ENCODE peak calls at places on chromosome 18, in ten cellular contexts. One of them, this sample, is unnamed.

GRCh38 chr18:75210274-75211001 is at the start of gene TSHZ1:
- DNase-seq in A673: peak
- DNase-seq in CD8-positive, alpha-beta T cell: peak
- DNase-seq in K562: peak
- DNase-seq in testis: peak
- DNase-seq in fibroblast of lung: peak
- DNase-seq in CD4-positive, alpha-beta T cell: peak
- DNase-seq in thoracic aorta: no peak
- DNase-seq in endodermal cell: no peak
- DNase-seq in H9: peak
- DNase-seq in this sample: peak

GRCh38 chr18:47968006-47968676 is 37.7 kb upstream of the SMAD2 start:
- DNase-seq in A673: no peak
- DNase-seq in CD8-positive, alpha-beta T cell: no peak
- DNase-seq in K562: no peak
- DNase-seq in testis: no peak
- DNase-seq in fibroblast of lung: no peak
- DNase-seq in CD4-positive, alpha-beta T cell: no peak
- DNase-seq in thoracic aorta: no peak
- DNase-seq in endodermal cell: peak
- DNase-seq in H9: peak
- DNase-seq in this sample: no peak

GRCh38 chr18:51724790-51725721 is 527.6 kb upstream of the MEX3C start:
- DNase-seq in A673: peak
- DNase-seq in CD8-positive, alpha-beta T cell: no peak
- DNase-seq in K562: no peak
- DNase-seq in testis: no peak
- DNase-seq in fibroblast of lung: no peak
- DNase-seq in CD4-positive, alpha-beta T cell: no peak
- DNase-seq in thoracic aorta: no peak
- DNase-seq in endodermal cell: no peak
- DNase-seq in H9: no peak
- DNase-seq in this sample: no peak

GRCh38 chr18:77059294-77059916 is 73.2 kb downstream of the MBP start:
- DNase-seq in A673: peak
- DNase-seq in CD8-positive, alpha-beta T cell: no peak
- DNase-seq in K562: peak
- DNase-seq in testis: peak
- DNase-seq in fibroblast of lung: peak
- DNase-seq in CD4-positive, alpha-beta T cell: no peak
- DNase-seq in thoracic aorta: no peak
- DNase-seq in endodermal cell: peak
- DNase-seq in H9: peak
- DNase-seq in this sample: peak

GRCh38 chr18:35155403-35156117 is 85.3 kb upstream of the ZNF397 start:
- DNase-seq in A673: no peak
- DNase-seq in CD8-positive, alpha-beta T cell: no peak
- DNase-seq in K562: no peak
- DNase-seq in testis: no peak
- DNase-seq in fibroblast of lung: peak
- DNase-seq in CD4-positive, alpha-beta T cell: no peak
- DNase-seq in thoracic aorta: no peak
- DNase-seq in endodermal cell: peak
- DNase-seq in H9: no peak
- DNase-seq in this sample: no peak

GRCh38 chr18:67266591-67267237 is 249.8 kb downstream of the DSEL start:
- DNase-seq in A673: no peak
- DNase-seq in CD8-positive, alpha-beta T cell: no peak
- DNase-seq in K562: no peak
- DNase-seq in testis: no peak
- DNase-seq in fibroblast of lung: peak
- DNase-seq in CD4-positive, alpha-beta T cell: no peak
- DNase-seq in thoracic aorta: no peak
- DNase-seq in endodermal cell: no peak
- DNase-seq in H9: no peak
- DNase-seq in this sample: no peak

GRCh38 chr18:55234366-55235093 is 275.3 kb upstream of the CCDC68 start:
- DNase-seq in A673: peak
- DNase-seq in CD8-positive, alpha-beta T cell: peak
- DNase-seq in K562: peak
- DNase-seq in testis: peak
- DNase-seq in fibroblast of lung: peak
- DNase-seq in CD4-positive, alpha-beta T cell: peak
- DNase-seq in thoracic aorta: peak
- DNase-seq in endodermal cell: peak
- DNase-seq in H9: peak
- DNase-seq in this sample: peak

GRCh38 chr18:10015288-10015701 is 101.5 kb downstream of the VAPA start:
- DNase-seq in A673: no peak
- DNase-seq in CD8-positive, alpha-beta T cell: no peak
- DNase-seq in K562: peak
- DNase-seq in testis: no peak
- DNase-seq in fibroblast of lung: no peak
- DNase-seq in CD4-positive, alpha-beta T cell: no peak
- DNase-seq in thoracic aorta: no peak
- DNase-seq in endodermal cell: peak
- DNase-seq in H9: no peak
- DNase-seq in this sample: peak

GRCh38 chr18:34801769-34802168 is 91.7 kb downstream of the DTNA start:
- DNase-seq in A673: no peak
- DNase-seq in CD8-positive, alpha-beta T cell: no peak
- DNase-seq in K562: no peak
- DNase-seq in testis: no peak
- DNase-seq in fibroblast of lung: peak
- DNase-seq in CD4-positive, alpha-beta T cell: no peak
- DNase-seq in thoracic aorta: no peak
- DNase-seq in endodermal cell: no peak
- DNase-seq in H9: no peak
- DNase-seq in this sample: no peak

GRCh38 chr18:62631173-62631572 is 84.2 kb upstream of the PHLPP1 start:
- DNase-seq in A673: no peak
- DNase-seq in CD8-positive, alpha-beta T cell: no peak
- DNase-seq in K562: no peak
- DNase-seq in testis: no peak
- DNase-seq in fibroblast of lung: no peak
- DNase-seq in CD4-positive, alpha-beta T cell: no peak
- DNase-seq in thoracic aorta: no peak
- DNase-seq in endodermal cell: no peak
- DNase-seq in H9: no peak
- DNase-seq in this sample: no peak

GRCh38 chr18:24388975-24389374 is 8.6 kb downstream of the OSBPL1A start:
- DNase-seq in A673: no peak
- DNase-seq in CD8-positive, alpha-beta T cell: no peak
- DNase-seq in K562: no peak
- DNase-seq in testis: peak
- DNase-seq in fibroblast of lung: no peak
- DNase-seq in CD4-positive, alpha-beta T cell: no peak
- DNase-seq in thoracic aorta: no peak
- DNase-seq in endodermal cell: no peak
- DNase-seq in H9: no peak
- DNase-seq in this sample: no peak

GRCh38 chr18:45556217-45556616 is 59.1 kb upstream of the SLC14A2 start:
- DNase-seq in A673: no peak
- DNase-seq in CD8-positive, alpha-beta T cell: no peak
- DNase-seq in K562: peak
- DNase-seq in testis: no peak
- DNase-seq in fibroblast of lung: no peak
- DNase-seq in CD4-positive, alpha-beta T cell: no peak
- DNase-seq in thoracic aorta: no peak
- DNase-seq in endodermal cell: no peak
- DNase-seq in H9: no peak
- DNase-seq in this sample: no peak

GRCh38 chr18:21599585-21600525 is 649 bp downstream of the ESCO1 start:
- DNase-seq in A673: peak
- DNase-seq in CD8-positive, alpha-beta T cell: no peak
- DNase-seq in K562: peak
- DNase-seq in testis: no peak
- DNase-seq in fibroblast of lung: no peak
- DNase-seq in CD4-positive, alpha-beta T cell: peak
- DNase-seq in thoracic aorta: no peak
- DNase-seq in endodermal cell: peak
- DNase-seq in H9: peak
- DNase-seq in this sample: no peak
- TF ChIP-seq CTCF in A673: no peak
- TF ChIP-seq CTCF in CD8-positive, alpha-beta T cell: no peak
- TF ChIP-seq CTCF in K562: no peak
- TF ChIP-seq CTCF in testis: no peak
- TF ChIP-seq CTCF in fibroblast of lung: no peak
- TF ChIP-seq CTCF in CD4-positive, alpha-beta T cell: no peak
- TF ChIP-seq CTCF in thoracic aorta: no peak
- TF ChIP-seq CTCF in endodermal cell: peak
- TF ChIP-seq CTCF in H9: peak
- TF ChIP-seq CTCF in this sample: no peak

GRCh38 chr18:50427896-50428295 is 53.0 kb downstream of the SKA1 start:
- DNase-seq in A673: no peak
- DNase-seq in CD8-positive, alpha-beta T cell: no peak
- DNase-seq in K562: no peak
- DNase-seq in testis: no peak
- DNase-seq in fibroblast of lung: no peak
- DNase-seq in CD4-positive, alpha-beta T cell: no peak
- DNase-seq in thoracic aorta: no peak
- DNase-seq in endodermal cell: no peak
- DNase-seq in H9: no peak
- DNase-seq in this sample: no peak

GRCh38 chr18:50418650-50419049 is 43.8 kb downstream of the SKA1 start:
- DNase-seq in A673: no peak
- DNase-seq in CD8-positive, alpha-beta T cell: no peak
- DNase-seq in K562: no peak
- DNase-seq in testis: no peak
- DNase-seq in fibroblast of lung: no peak
- DNase-seq in CD4-positive, alpha-beta T cell: no peak
- DNase-seq in thoracic aorta: no peak
- DNase-seq in endodermal cell: no peak
- DNase-seq in H9: no peak
- DNase-seq in this sample: no peak

GRCh38 chr18:50424877-50425690 is 50.2 kb downstream of the SKA1 start:
- DNase-seq in A673: peak
- DNase-seq in CD8-positive, alpha-beta T cell: no peak
- DNase-seq in K562: peak
- DNase-seq in testis: peak
- DNase-seq in fibroblast of lung: peak
- DNase-seq in CD4-positive, alpha-beta T cell: no peak
- DNase-seq in thoracic aorta: no peak
- DNase-seq in endodermal cell: no peak
- DNase-seq in H9: no peak
- DNase-seq in this sample: no peak

GRCh38 chr18:50422286-50422898 is 47.5 kb downstream of the SKA1 start:
- DNase-seq in A673: no peak
- DNase-seq in CD8-positive, alpha-beta T cell: no peak
- DNase-seq in K562: no peak
- DNase-seq in testis: no peak
- DNase-seq in fibroblast of lung: peak
- DNase-seq in CD4-positive, alpha-beta T cell: no peak
- DNase-seq in thoracic aorta: no peak
- DNase-seq in endodermal cell: no peak
- DNase-seq in H9: no peak
- DNase-seq in this sample: no peak
- H3K27ac ChIP-seq in A673: no peak
- H3K27ac ChIP-seq in CD8-positive, alpha-beta T cell: no peak
- H3K27ac ChIP-seq in K562: no peak
- H3K27ac ChIP-seq in testis: no peak
- H3K27ac ChIP-seq in fibroblast of lung: no peak
- H3K27ac ChIP-seq in CD4-positive, alpha-beta T cell: no peak
- H3K27ac ChIP-seq in thoracic aorta: no peak
- H3K27ac ChIP-seq in endodermal cell: no peak
- H3K27ac ChIP-seq in H9: no peak
- H3K27ac ChIP-seq in this sample: no peak

DNA sequence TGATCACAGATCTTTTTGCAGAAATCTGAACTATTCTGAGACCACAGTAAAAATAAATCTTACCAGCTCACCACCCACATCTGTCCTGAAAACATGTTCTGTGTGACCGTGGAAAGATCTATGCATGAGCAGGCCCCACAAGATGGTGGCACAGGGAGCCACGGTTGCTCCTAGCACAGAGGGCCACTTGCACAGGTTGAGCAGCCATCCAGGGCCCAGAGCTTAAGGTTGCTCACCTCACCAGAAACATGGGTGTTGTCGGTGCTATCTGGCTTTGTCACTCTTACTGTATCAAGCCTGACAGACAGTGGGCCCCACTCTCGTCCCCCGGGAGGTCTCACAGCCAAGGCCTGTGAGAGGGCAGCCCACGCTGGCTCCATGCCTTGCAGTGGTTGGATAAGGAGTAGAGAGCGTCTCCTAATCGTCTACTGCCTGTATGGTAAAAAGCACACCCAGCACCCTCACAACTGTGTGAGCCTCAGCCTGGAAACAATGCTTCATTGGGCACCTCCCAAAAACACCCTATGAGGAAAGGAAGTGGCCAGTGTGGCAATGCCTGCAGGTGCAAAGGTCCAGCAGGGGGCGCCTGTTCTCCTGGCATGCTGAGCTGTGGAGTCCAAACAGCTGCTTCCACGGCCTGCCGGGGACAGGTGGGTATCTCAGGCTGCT is 19.6 kb downstream of the TUBB6 start:
- DNase-seq in A673: peak
- DNase-seq in CD8-positive, alpha-beta T cell: peak
- DNase-seq in K562: peak
- DNase-seq in testis: peak
- DNase-seq in fibroblast of lung: peak
- DNase-seq in CD4-positive, alpha-beta T cell: peak
- DNase-seq in thoracic aorta: peak
- DNase-seq in endodermal cell: peak
- DNase-seq in H9: peak
- DNase-seq in this sample: peak
- TF ChIP-seq CTCF in A673: peak
- TF ChIP-seq CTCF in CD8-positive, alpha-beta T cell: peak
- TF ChIP-seq CTCF in K562: peak
- TF ChIP-seq CTCF in testis: peak
- TF ChIP-seq CTCF in fibroblast of lung: peak
- TF ChIP-seq CTCF in CD4-positive, alpha-beta T cell: peak
- TF ChIP-seq CTCF in thoracic aorta: peak
- TF ChIP-seq CTCF in endodermal cell: peak
- TF ChIP-seq CTCF in H9: peak
- TF ChIP-seq CTCF in this sample: peak

GRCh38 chr18:7094432-7094831 is 23.2 kb downstream of the LAMA1 start:
- DNase-seq in A673: no peak
- DNase-seq in CD8-positive, alpha-beta T cell: no peak
- DNase-seq in K562: no peak
- DNase-seq in testis: no peak
- DNase-seq in fibroblast of lung: no peak
- DNase-seq in CD4-positive, alpha-beta T cell: no peak
- DNase-seq in thoracic aorta: no peak
- DNase-seq in endodermal cell: no peak
- DNase-seq in H9: no peak
- DNase-seq in this sample: no peak

GRCh38 chr18:7089369-7089768 is 28.2 kb downstream of the LAMA1 start:
- DNase-seq in A673: no peak
- DNase-seq in CD8-positive, alpha-beta T cell: no peak
- DNase-seq in K562: no peak
- DNase-seq in testis: no peak
- DNase-seq in fibroblast of lung: no peak
- DNase-seq in CD4-positive, alpha-beta T cell: no peak
- DNase-seq in thoracic aorta: no peak
- DNase-seq in endodermal cell: peak
- DNase-seq in H9: no peak
- DNase-seq in this sample: no peak

DNA sequence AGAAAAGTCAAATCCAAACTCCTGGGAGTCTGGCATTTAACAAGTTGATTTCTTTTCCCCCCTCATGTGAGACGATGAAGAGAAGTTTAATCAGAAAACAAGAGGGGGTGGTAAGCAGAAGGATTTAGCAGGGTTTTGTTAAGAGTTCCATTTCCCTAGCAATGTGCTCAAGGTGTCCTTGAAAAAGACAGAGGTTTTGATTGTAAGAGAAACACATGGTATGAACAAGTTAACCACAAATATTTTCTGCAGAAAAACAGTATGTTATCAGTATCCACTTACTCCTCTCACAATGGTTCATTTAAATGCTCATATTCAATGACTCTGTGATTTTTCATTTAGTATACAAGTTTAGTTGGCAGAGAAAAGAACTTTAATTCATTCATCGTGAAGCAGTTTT is 26.8 kb downstream of the LAMA1 start:
- DNase-seq in A673: no peak
- DNase-seq in CD8-positive, alpha-beta T cell: no peak
- DNase-seq in K562: no peak
- DNase-seq in testis: no peak
- DNase-seq in fibroblast of lung: no peak
- DNase-seq in CD4-positive, alpha-beta T cell: no peak
- DNase-seq in thoracic aorta: no peak
- DNase-seq in endodermal cell: no peak
- DNase-seq in H9: no peak
- DNase-seq in this sample: no peak
- H3K27ac ChIP-seq in A673: no peak
- H3K27ac ChIP-seq in CD8-positive, alpha-beta T cell: no peak
- H3K27ac ChIP-seq in K562: no peak
- H3K27ac ChIP-seq in testis: peak
- H3K27ac ChIP-seq in fibroblast of lung: no peak
- H3K27ac ChIP-seq in CD4-positive, alpha-beta T cell: no peak
- H3K27ac ChIP-seq in thoracic aorta: no peak
- H3K27ac ChIP-seq in endodermal cell: no peak
- H3K27ac ChIP-seq in H9: no peak
- H3K27ac ChIP-seq in this sample: no peak